ENCODE peak calls at places on chromosomes 2 and 18, in four cellular contexts. One of them, this sample, is unnamed.

GRCh38 chr2:185919155-185919554 is 180.6 kb downstream of the FSIP2 start:
- DNase-seq in H1: no peak
- DNase-seq in HepG2: no peak
- DNase-seq in GM12878: no peak
- DNase-seq in this sample: no peak

GRCh38 chr2:7427293-7428060 is 510.3 kb downstream of the RNF144A start:
- DNase-seq in H1: no peak
- DNase-seq in HepG2: peak; percentile 53
- DNase-seq in GM12878: peak; percentile 66
- DNase-seq in this sample: peak; percentile 55

GRCh38 chr2:207107551-207107950 is 58.2 kb downstream of the KLF7 start:
- DNase-seq in H1: no peak
- DNase-seq in HepG2: no peak
- DNase-seq in GM12878: no peak
- DNase-seq in this sample: no peak

GRCh38 chr2:156333274-156333950 is 891 bp upstream of the NR4A2 start:
- DNase-seq in H1: no peak
- DNase-seq in HepG2: no peak
- DNase-seq in GM12878: no peak
- DNase-seq in this sample: no peak

GRCh38 chr2:240464514-240465241 is 29.2 kb downstream of the GPC1 start:
- DNase-seq in H1: no peak
- DNase-seq in HepG2: no peak
- DNase-seq in GM12878: no peak
- DNase-seq in this sample: no peak

GRCh38 chr18:35671952-35672603 is 90.5 kb downstream of the GALNT1 start:
- DNase-seq in H1: no peak
- DNase-seq in HepG2: no peak
- DNase-seq in GM12878: no peak
- DNase-seq in this sample: no peak

GRCh38 chr2:11955883-11956282 is 209.5 kb downstream of the LPIN1 start:
- DNase-seq in H1: no peak
- DNase-seq in HepG2: no peak
- DNase-seq in GM12878: no peak
- DNase-seq in this sample: no peak

GRCh38 chr2:102753563-102754159 is 8.2 kb upstream of the TMEM182 start:
- DNase-seq in H1: no peak
- DNase-seq in HepG2: peak; percentile 77
- DNase-seq in GM12878: no peak
- DNase-seq in this sample: no peak

GRCh38 chr2:143965493-143966164 is 554.3 kb downstream of the ZEB2 start:
- DNase-seq in H1: no peak
- DNase-seq in HepG2: no peak
- DNase-seq in GM12878: no peak
- DNase-seq in this sample: no peak

GRCh38 chr18:35634376-35634775 is 52.8 kb downstream of the GALNT1 start:
- DNase-seq in H1: no peak
- DNase-seq in HepG2: no peak
- DNase-seq in GM12878: no peak
- DNase-seq in this sample: no peak

GRCh38 chr2:226211439-226211838 is 588.2 kb downstream of the IRS1 start:
- DNase-seq in H1: no peak
- DNase-seq in HepG2: no peak
- DNase-seq in GM12878: no peak
- DNase-seq in this sample: no peak

GRCh38 chr2:233059797-233060499 is at the start of gene INPP5D:
- DNase-seq in H1: no peak
- DNase-seq in HepG2: peak; percentile 59
- DNase-seq in GM12878: no peak
- DNase-seq in this sample: no peak

GRCh38 chr2:130872276-130873125 is 35.8 kb downstream of the ARHGEF4 start:
- DNase-seq in H1: no peak
- DNase-seq in HepG2: no peak
- DNase-seq in GM12878: no peak
- DNase-seq in this sample: no peak

GRCh38 chr2:73870084-73870483 is 22.7 kb upstream of the ACTG2 start:
- DNase-seq in H1: no peak
- DNase-seq in HepG2: no peak
- DNase-seq in GM12878: no peak
- DNase-seq in this sample: no peak

GRCh38 chr2:230893881-230894781 is 29.4 kb downstream of the ITM2C start:
- DNase-seq in H1: no peak
- DNase-seq in HepG2: no peak
- DNase-seq in GM12878: no peak
- DNase-seq in this sample: no peak

GRCh38 chr18:2843161-2843560 is 3.6 kb upstream of the EMILIN2 start:
- DNase-seq in H1: no peak
- DNase-seq in HepG2: no peak
- DNase-seq in GM12878: no peak
- DNase-seq in this sample: no peak

GRCh38 chr2:237101118-237101979 is 15.7 kb downstream of the COPS8 start:
- DNase-seq in H1: peak; percentile 52
- DNase-seq in HepG2: no peak
- DNase-seq in GM12878: no peak
- DNase-seq in this sample: peak; percentile 82

DNA sequence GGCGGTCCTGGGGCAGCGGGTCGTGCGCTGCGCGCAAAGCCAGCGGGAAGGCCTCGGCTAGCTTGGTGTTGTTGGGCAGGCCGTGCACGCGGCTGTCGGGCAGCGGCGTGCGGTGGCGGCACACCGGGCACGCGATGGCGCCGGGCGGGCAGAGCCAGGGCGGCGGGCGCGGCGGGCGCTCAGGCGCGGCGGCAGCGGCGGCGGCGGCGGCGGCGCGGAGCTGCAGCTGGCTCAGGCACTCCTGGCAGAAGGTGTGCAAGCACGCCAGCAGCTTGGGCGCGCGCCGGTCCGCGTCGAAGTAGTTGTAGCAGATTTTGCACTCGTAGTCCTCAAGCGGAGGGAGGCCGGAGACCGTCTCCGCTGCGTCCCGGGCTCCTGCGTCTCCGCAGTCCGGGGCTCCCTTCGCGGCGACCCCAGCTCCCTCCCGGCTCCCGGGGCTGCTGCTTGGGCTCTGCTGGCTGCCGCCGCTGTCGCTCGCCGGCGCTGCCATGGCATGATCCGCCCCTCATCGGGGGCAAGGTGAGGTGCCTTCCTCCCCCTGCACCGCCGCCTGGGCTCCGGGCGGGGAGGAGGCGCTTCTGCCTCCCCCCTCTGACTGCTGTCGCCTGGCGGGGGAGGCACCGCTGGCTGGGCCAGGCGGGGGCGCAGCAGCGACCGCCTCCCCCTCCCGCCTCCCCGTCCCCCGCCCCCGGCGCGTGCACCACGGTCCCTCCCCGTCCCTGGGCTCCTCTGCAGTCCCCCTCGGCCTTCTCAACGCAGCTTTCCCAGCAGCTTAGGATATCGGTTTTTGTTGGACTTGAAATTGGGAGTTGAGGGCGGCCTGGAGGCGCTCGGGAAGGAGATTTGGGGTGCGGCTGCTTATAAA is 21.0 kb upstream of the PAX3 start:
- DNase-seq in H1: peak; percentile 82
- DNase-seq in HepG2: no peak
- DNase-seq in GM12878: no peak
- DNase-seq in this sample: no peak
- TF ChIP-seq SUZ12 in H1: peak; percentile 36
- TF ChIP-seq SUZ12 in HepG2: no peak
- TF ChIP-seq SUZ12 in GM12878: no peak
- TF ChIP-seq SUZ12 in this sample: no peak

GRCh38 chr18:72871091-72871490 is 3.3 kb upstream of the NETO1 start:
- DNase-seq in H1: no peak
- DNase-seq in HepG2: no peak
- DNase-seq in GM12878: no peak
- DNase-seq in this sample: no peak

GRCh38 chr18:72866901-72867701 is 686 bp downstream of the NETO1 start:
- DNase-seq in H1: peak; percentile 73
- DNase-seq in HepG2: no peak
- DNase-seq in GM12878: no peak
- DNase-seq in this sample: no peak

GRCh38 chr18:72869786-72870185 is 2.0 kb upstream of the NETO1 start:
- DNase-seq in H1: no peak
- DNase-seq in HepG2: no peak
- DNase-seq in GM12878: no peak
- DNase-seq in this sample: no peak

GRCh38 chr18:72867721-72868665 is at the start of gene NETO1:
- DNase-seq in H1: peak; percentile 61
- DNase-seq in HepG2: no peak
- DNase-seq in GM12878: no peak
- DNase-seq in this sample: no peak

DNA sequence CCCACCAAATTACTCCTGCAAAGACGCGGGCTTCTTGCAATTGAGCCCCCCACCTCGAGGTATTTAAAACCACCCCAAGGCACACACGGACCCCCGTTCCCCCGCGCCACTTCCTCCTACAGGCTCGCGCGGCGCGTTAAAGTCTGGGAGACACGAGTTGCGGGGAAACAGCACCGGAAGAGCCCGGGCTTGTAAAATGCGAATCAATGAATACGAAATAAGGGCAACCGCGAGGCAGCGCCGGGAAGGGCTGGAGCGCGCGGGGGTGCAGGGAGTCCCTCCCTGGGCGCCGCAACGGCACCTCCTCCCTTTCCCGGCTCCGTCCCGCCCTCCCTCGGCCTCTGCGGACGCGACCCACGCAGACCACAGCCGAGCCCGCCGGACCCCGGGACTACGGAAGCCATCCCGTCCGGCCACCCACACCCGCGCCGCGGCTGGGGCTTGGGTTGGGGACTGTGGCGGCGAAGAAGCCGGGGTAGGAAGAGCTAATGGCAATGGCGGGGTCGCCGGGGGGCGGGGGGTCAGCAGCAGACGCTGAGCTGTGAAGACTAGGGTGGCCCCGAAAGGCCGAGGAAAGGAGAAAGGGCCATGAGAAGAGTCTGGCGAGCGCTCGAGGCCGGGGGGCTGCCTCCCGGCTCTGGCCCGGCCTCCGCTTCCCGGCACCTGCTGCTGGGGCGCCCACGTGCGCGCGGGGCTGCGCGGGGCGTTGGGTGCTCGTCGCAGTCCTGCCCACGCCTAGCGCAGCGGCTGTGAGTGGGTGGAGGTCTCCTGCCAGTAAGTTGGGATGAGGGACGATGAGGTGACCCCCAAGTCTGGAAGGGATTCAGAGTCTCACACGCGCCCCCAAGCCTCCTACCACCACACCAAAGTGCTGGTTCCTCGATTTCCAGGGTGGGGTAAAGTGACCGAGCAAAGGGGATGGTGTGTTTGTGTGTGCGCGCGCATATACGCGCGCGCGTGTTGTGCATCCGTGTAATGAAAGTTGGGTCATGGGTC is 1.2 kb upstream of the NETO1 start:
- DNase-seq in H1: peak; percentile 67
- DNase-seq in HepG2: no peak
- DNase-seq in GM12878: no peak
- DNase-seq in this sample: no peak
- H3K4me3 ChIP-seq in H1: peak overlapping the region; percentile 96
- H3K4me3 ChIP-seq in HepG2: no peak overlapping the region
- H3K4me3 ChIP-seq in GM12878: no peak overlapping the region
- H3K4me3 ChIP-seq in this sample: peak overlapping the region; percentile 62

DNA sequence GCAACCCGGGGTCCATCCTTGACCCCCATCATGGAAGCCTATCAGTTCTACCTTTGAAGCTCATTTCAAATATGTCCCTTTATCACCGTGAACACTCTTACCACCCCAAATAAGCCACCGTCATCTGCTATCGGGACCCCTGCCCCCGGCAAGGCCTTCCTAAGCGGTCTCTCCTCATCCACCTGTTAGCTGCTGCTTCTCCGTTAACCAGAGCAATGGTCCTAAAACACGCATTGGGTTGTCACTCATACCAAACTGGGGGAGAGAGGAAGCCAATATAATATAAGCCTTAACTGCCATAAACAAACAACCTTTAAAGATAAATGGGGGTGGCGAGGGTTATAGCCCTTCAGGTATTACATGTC is 680 bp downstream of the ASNSD1 start:
- DNase-seq in H1: no peak
- DNase-seq in HepG2: no peak
- DNase-seq in GM12878: no peak
- DNase-seq in this sample: no peak
- TF ChIP-seq ZNF274 in H1: no peak
- TF ChIP-seq ZNF274 in HepG2: no peak
- TF ChIP-seq ZNF274 in GM12878: no peak
- TF ChIP-seq ZNF274 in this sample: no peak

GRCh38 chr18:51890762-51891161 is 449.2 kb upstream of the DCC start:
- DNase-seq in H1: no peak
- DNase-seq in HepG2: no peak
- DNase-seq in GM12878: no peak
- DNase-seq in this sample: no peak
- TF ChIP-seq SUZ12 in H1: no peak
- TF ChIP-seq SUZ12 in HepG2: no peak
- TF ChIP-seq SUZ12 in GM12878: no peak
- TF ChIP-seq SUZ12 in this sample: no peak

DNA sequence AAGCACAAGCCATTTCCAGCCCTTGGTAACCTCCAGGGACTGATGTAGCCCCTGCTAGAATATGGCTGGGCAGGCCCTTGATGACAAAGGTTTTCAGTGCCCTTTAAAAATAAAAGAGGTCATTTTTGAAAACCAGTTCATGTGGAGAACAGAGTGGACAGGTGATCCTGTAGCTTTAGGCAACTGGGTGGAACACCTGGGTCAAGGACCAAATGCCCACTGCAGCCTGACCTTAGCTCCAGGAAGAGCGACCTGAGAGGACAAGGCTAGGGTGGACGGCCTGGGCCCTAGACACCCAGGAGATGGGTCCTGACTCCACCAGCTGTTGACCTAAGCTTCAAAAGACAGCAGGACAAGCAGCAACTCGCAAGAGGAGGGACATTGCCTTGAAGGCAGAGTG is 116.6 kb downstream of the LIPG start:
- DNase-seq in H1: no peak
- DNase-seq in HepG2: no peak
- DNase-seq in GM12878: no peak
- DNase-seq in this sample: no peak
- H3K4me3 ChIP-seq in H1: no peak overlapping the region
- H3K4me3 ChIP-seq in HepG2: no peak overlapping the region
- H3K4me3 ChIP-seq in GM12878: no peak overlapping the region
- H3K4me3 ChIP-seq in this sample: no peak overlapping the region

This sample was measured in NT2/D1.